ENCODE peak calls at places on chromosome 16, in four cellular contexts. Z is endothelial cell of umbilical vein, M is ovary, E is H1. K is an unnamed sample.
A peak's percentile ranks its signal among the peaks of the same experiment; 100 is the strongest.

GRCh38 chr16:5064915-5065314 is 841 bp downstream of the C16orf89 start:
- DNase-seq in Z (no peak), M (no peak), E (no peak), K (no peak)

GRCh38 chr16:8634991-8635736 is 13.7 kb downstream of the METTL22 start:
- DNase-seq in Z (no peak), M (no peak), E (peak; percentile 43), K (no peak)

GRCh38 chr16:85950519-85950918 is 51.6 kb downstream of the IRF8 start:
- DNase-seq in Z (no peak), M (no peak), E (no peak), K (no peak)

GRCh38 chr16:20865420-20866126 is 34.6 kb downstream of the DCUN1D3 start:
- DNase-seq in Z (no peak), M (no peak), E (no peak), K (no peak)

GRCh38 chr16:81401035-81401950 is 43.3 kb upstream of the CMIP start:
- DNase-seq in Z (peak; percentile 64), M (peak; percentile 34), E (no peak), K (peak; percentile 13)

GRCh38 chr16:69481901-69482341 is 57.5 kb downstream of the CYB5B start:
- DNase-seq in Z (peak; percentile 97), M (peak; percentile 83), E (no peak), K (peak; percentile 93)

GRCh38 chr16:9901-10665 is 43.3 kb downstream of the POLR3K start:
- DNase-seq in Z (no peak), M (peak; percentile 56), E (no peak), K (no peak)

GRCh38 chr16:11079657-11080187 is 135.4 kb downstream of the CLEC16A start:
- DNase-seq in Z (peak; percentile 39), M (no peak), E (no peak), K (no peak)

GRCh38 chr16:82979406-82980111 is 352.8 kb downstream of the CDH13 start:
- DNase-seq in Z (peak; percentile 88), M (no peak), E (no peak), K (no peak)

GRCh38 chr16:15866451-15866850 is 9.6 kb upstream of the MYH11 start:
- DNase-seq in Z (no peak), M (no peak), E (no peak), K (no peak)

GRCh38 chr16:615122-615521 is 15.7 kb upstream of the WFIKKN1 start:
- DNase-seq in Z (no peak), M (no peak), E (no peak), K (no peak)

GRCh38 chr16:676565-677297 is 1.3 kb downstream of the RHBDL1 start:
- DNase-seq in Z (no peak), M (no peak), E (no peak), K (peak; percentile 89)

GRCh38 chr16:35798885-35799426 is 2339.5 kb downstream of the TP53TG3F start:
- DNase-seq in Z (no peak), M (no peak), E (no peak), K (no peak)

GRCh38 chr16:87314990-87315420 is 2.2 kb downstream of the C16orf95 start:
- DNase-seq in Z (no peak), M (no peak), E (no peak), K (no peak)

GRCh38 chr16:51009359-51009758 is 141.7 kb downstream of the SALL1 start:
- DNase-seq in Z (no peak), M (no peak), E (no peak), K (no peak)

GRCh38 chr16:62038646-62039045 is 2.4 kb upstream of the CDH8 start:
- DNase-seq in Z (no peak), M (no peak), E (no peak), K (no peak)

GRCh38 chr16:49754495-49755290 is 101.2 kb downstream of the ZNF423 start:
- DNase-seq in Z (peak; percentile 64), M (no peak), E (peak; percentile 72), K (no peak)

GRCh38 chr16:49755716-49756115 is 100.2 kb downstream of the ZNF423 start:
- DNase-seq in Z (no peak), M (no peak), E (no peak), K (no peak)

GRCh38 chr16:49757744-49758069 is 98.2 kb downstream of the ZNF423 start:
- DNase-seq in Z (no peak), M (no peak), E (no peak), K (no peak)

GRCh38 chr16:49756971-49757743 is 98.8 kb downstream of the ZNF423 start:
- DNase-seq in Z (peak; percentile 14), M (no peak), E (no peak), K (no peak)

GRCh38 chr16:49755291-49755611 is 100.7 kb downstream of the ZNF423 start:
- DNase-seq in Z (peak; percentile 63), M (no peak), E (no peak), K (peak; percentile 16)
- TF ChIP-seq CTCF in Z (peak; percentile 26), M (peak; percentile 45), E (no peak), K (peak; percentile 24)

DNA sequence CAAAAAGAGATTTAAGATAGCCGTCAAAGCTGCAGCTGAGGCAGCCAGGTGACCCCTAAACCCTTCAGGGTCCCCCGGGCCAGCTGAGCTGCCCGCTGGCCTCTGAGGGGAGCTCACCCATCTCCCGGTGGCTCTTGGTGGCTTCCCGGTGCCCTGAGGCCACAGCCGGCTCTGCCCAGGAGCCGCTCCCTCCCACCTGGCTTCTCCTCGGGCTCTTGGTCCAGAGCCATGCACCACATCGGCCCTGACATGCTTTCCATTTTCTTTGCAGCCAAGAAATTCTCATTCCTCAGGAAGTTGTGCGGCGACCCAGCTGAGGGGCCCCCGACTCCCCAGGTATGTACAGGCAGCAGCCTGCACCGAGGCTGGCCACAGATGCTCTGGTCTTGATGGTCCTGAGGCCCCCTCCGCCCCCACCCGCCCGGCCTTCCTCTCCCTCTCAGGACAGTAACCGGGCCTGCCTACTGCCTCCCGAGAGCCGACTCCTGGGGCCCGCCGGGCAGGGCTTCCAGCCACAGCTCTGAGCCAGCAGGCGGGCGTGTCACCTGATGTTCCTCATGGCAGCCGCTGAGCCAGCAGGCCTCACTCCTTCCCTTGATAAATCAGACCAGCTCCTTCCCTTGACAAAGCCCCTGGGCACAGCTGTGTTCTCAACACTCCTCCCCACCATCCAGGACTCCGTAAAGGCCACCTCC is 28.4 kb upstream of the ZFPM1 start:
- DNase-seq in Z (no peak), M (no peak), E (no peak), K (peak; percentile 69)
- H3K4me3 ChIP-seq in Z (no peak overlapping the region), M (no peak overlapping the region), E (no peak overlapping the region), K (no peak overlapping the region)

DNA sequence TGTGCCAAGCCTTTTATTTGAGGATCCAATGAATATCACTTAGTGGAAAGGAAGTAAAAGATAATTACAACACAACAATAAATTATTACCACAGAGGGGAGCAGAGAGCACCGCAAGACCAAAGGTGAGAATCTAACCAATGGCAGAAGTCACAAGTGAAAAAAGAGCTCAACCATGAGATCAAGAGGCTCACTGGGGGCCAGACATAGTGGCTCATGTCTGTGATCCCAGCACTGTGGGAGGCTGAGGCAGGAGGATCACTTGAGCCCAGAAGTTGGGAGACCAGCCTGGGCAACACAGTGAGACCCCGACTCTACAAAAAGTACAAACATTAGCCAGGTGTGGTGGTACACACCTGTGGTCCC is 17.7 kb downstream of the ANKRD11 start:
- DNase-seq in Z (no peak), M (no peak), E (no peak), K (no peak)
- H3K4me1 ChIP-seq in Z (peaks cover 2% of the 10 kb centered on the region), M (peaks cover 26% of the 10 kb centered on the region), E (peaks cover 9% of the 10 kb centered on the region), K (peaks cover 16% of the 10 kb centered on the region)

GRCh38 chr16:75111514-75112280 is 4.9 kb downstream of the LDHD start:
- DNase-seq in Z (peak; percentile 41), M (peak; percentile 51), E (no peak), K (no peak)
- TF ChIP-seq CTCF in Z (no peak), M (no peak), E (no peak), K (no peak)

GRCh38 chr16:68130520-68130919 is 45.4 kb downstream of the NFATC3 start:
- DNase-seq in Z (no peak), M (no peak), E (no peak), K (no peak)
- H3K4me3 ChIP-seq in Z (no peak overlapping the region), M (no peak overlapping the region), E (no peak overlapping the region), K (no peak overlapping the region)

GRCh38 chr16:89037261-89038152 is 56.1 kb upstream of the ACSF3 start:
- DNase-seq in Z (peak; percentile 24), M (no peak), E (peak; percentile 7), K (no peak)
- H3K4me1 ChIP-seq in Z (no peaks in the 10 kb centered on the region), M (no peaks in the 10 kb centered on the region), E (no peaks in the 10 kb centered on the region), K (no peaks in the 10 kb centered on the region)

DNA sequence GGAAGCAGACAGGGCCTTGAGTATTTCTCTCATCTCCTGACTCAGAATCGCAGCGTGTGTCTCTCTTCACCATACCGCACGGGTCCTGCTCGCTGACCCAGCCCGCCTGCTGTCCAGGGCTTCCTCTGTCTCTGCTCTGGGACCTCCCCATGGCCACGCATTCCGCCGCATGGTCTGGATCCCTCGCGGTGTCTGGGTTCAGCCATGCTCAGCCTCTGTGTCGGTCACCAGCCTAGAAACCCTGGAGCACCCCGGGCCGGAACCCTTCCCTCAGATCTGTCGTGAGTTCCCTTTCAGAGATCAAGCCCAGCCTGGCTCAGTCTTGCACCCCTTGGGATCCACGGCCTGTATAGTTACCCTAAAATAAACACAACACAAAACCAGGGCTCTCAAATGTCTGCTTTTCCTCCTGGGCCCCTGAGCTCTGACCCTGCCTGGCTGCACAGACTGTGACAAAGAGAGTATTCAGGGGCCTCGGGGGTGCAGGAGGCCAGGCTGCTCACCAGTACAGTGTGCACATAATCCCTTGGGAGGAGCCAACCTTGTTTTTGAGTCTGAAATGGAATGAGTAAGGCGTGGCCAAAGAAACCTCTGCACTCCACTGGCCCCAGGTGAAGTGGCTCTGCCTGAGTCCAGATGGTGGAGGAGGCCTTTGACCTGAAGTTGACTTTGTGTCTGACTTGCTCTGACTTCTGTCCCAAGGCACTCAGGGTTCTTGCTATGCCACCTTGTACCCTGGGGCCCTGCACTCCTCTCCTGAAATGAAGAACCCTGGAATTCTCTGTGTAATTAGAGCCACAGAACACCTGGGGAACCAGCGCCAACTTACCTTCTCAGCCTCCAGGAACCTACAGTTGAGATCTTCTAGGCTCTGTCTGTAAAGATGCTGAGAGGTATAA is 5.8 kb upstream of the SPIRE2 start:
- DNase-seq in Z (no peak), M (no peak), E (no peak), K (no peak)
- TF ChIP-seq CTCF in Z (no peak), M (no peak), E (no peak), K (no peak)

GRCh38 chr16:2925951-2926659 is 14.4 kb downstream of the FLYWCH1 start:
- DNase-seq in Z (no peak), M (no peak), E (no peak), K (no peak)

GRCh38 chr16:2929693-2930092 is 18.0 kb downstream of the FLYWCH1 start:
- DNase-seq in Z (no peak), M (no peak), E (no peak), K (no peak)

GRCh38 chr16:2928796-2929195 is 17.1 kb downstream of the FLYWCH1 start:
- DNase-seq in Z (no peak), M (no peak), E (no peak), K (no peak)

GRCh38 chr16:2924901-2925820 is 13.4 kb downstream of the FLYWCH1 start:
- DNase-seq in Z (no peak), M (no peak), E (no peak), K (no peak)

GRCh38 chr16:2926660-2927646 is 15.2 kb downstream of the FLYWCH1 start:
- DNase-seq in Z (peak; percentile 81), M (peak; percentile 84), E (no peak), K (peak; percentile 86)
- H3K4me3 ChIP-seq in Z (no peak overlapping the region), M (no peak overlapping the region), E (no peak overlapping the region), K (no peak overlapping the region)

K was measured in prostate gland.